ENCODE peak calls at places on chromosomes 1 and 21, in five cellular contexts. One of them, this sample, is unnamed.

GRCh38 chr1:188355082-188355481 is 1526.3 kb downstream of the PLA2G4A start:
- DNase-seq in upper lobe of right lung: no peak
- DNase-seq in IMR-90: no peak
- DNase-seq in cardiac fibroblast: no peak
- DNase-seq in Peyer's patch: no peak
- DNase-seq in this sample: no peak

GRCh38 chr1:185861630-185862029 is 127.4 kb downstream of the HMCN1 start:
- DNase-seq in upper lobe of right lung: no peak
- DNase-seq in IMR-90: peak; percentile 59
- DNase-seq in cardiac fibroblast: peak; percentile 49
- DNase-seq in Peyer's patch: no peak
- DNase-seq in this sample: no peak

GRCh38 chr1:85411567-85412312 is 53.2 kb downstream of the DDAH1 start:
- DNase-seq in upper lobe of right lung: no peak
- DNase-seq in IMR-90: no peak
- DNase-seq in cardiac fibroblast: no peak
- DNase-seq in Peyer's patch: no peak
- DNase-seq in this sample: no peak

GRCh38 chr1:198187973-198188588 is 31.3 kb downstream of the NEK7 start:
- DNase-seq in upper lobe of right lung: no peak
- DNase-seq in IMR-90: no peak
- DNase-seq in cardiac fibroblast: no peak
- DNase-seq in Peyer's patch: no peak
- DNase-seq in this sample: no peak

GRCh38 chr1:33228935-33229487 is 27.3 kb upstream of the ZNF362 start:
- DNase-seq in upper lobe of right lung: no peak
- DNase-seq in IMR-90: peak; percentile 92
- DNase-seq in cardiac fibroblast: peak; percentile 92
- DNase-seq in Peyer's patch: no peak
- DNase-seq in this sample: no peak

GRCh38 chr1:202254454-202255252 is 61.1 kb downstream of the LGR6 start:
- DNase-seq in upper lobe of right lung: peak; percentile 17
- DNase-seq in IMR-90: peak; percentile 23
- DNase-seq in cardiac fibroblast: no peak
- DNase-seq in Peyer's patch: no peak
- DNase-seq in this sample: no peak

GRCh38 chr1:27525296-27526271 is 35.6 kb upstream of the WASF2 start:
- DNase-seq in upper lobe of right lung: peak; percentile 86
- DNase-seq in IMR-90: peak; percentile 53
- DNase-seq in cardiac fibroblast: peak; percentile 50
- DNase-seq in Peyer's patch: peak; percentile 84
- DNase-seq in this sample: peak; percentile 83

GRCh38 chr21:46203203-46203600 is 18.9 kb upstream of the SPATC1L start:
- DNase-seq in upper lobe of right lung: peak; percentile 35
- DNase-seq in IMR-90: no peak
- DNase-seq in cardiac fibroblast: no peak
- DNase-seq in Peyer's patch: no peak
- DNase-seq in this sample: no peak

GRCh38 chr1:46211051-46211450 is 7.9 kb downstream of the LURAP1 start:
- DNase-seq in upper lobe of right lung: no peak
- DNase-seq in IMR-90: no peak
- DNase-seq in cardiac fibroblast: no peak
- DNase-seq in Peyer's patch: no peak
- DNase-seq in this sample: no peak

GRCh38 chr1:8274396-8274795 is 43.5 kb upstream of the SLC45A1 start:
- DNase-seq in upper lobe of right lung: no peak
- DNase-seq in IMR-90: no peak
- DNase-seq in cardiac fibroblast: no peak
- DNase-seq in Peyer's patch: no peak
- DNase-seq in this sample: no peak

GRCh38 chr1:224380003-224380402 is 23.3 kb downstream of the CNIH4 start:
- DNase-seq in upper lobe of right lung: no peak
- DNase-seq in IMR-90: no peak
- DNase-seq in cardiac fibroblast: no peak
- DNase-seq in Peyer's patch: no peak
- DNase-seq in this sample: no peak

GRCh38 chr21:32548978-32549377 is 36.3 kb downstream of the TCP10L start:
- DNase-seq in upper lobe of right lung: no peak
- DNase-seq in IMR-90: no peak
- DNase-seq in cardiac fibroblast: no peak
- DNase-seq in Peyer's patch: no peak
- DNase-seq in this sample: no peak

GRCh38 chr1:187226396-187226795 is 397.6 kb downstream of the PLA2G4A start:
- DNase-seq in upper lobe of right lung: no peak
- DNase-seq in IMR-90: peak; percentile 41
- DNase-seq in cardiac fibroblast: no peak
- DNase-seq in Peyer's patch: no peak
- DNase-seq in this sample: no peak

GRCh38 chr1:180580237-180580636 is 21.5 kb downstream of the OVAAL start:
- DNase-seq in upper lobe of right lung: no peak
- DNase-seq in IMR-90: peak; percentile 25
- DNase-seq in cardiac fibroblast: peak; percentile 66
- DNase-seq in Peyer's patch: no peak
- DNase-seq in this sample: no peak

DNA sequence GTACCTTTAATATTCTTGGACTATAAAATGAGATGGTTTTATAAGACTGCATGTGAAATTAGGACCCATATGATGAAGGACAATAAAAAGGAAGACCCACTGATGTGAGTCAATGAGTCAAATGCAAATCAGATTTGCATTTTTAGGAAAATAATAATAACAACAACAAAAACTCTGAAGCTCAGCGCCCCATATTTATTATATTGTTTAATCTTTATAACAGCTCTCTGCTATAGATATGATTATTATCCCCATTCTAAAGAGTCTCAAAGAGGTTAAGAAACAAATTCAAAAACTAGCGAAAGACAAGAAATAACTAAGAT is 850 bp upstream of the SELL start:
- DNase-seq in upper lobe of right lung: no peak
- DNase-seq in IMR-90: no peak
- DNase-seq in cardiac fibroblast: no peak
- DNase-seq in Peyer's patch: no peak
- DNase-seq in this sample: no peak
- TF ChIP-seq CTCF in upper lobe of right lung: no peak
- TF ChIP-seq CTCF in IMR-90: no peak
- TF ChIP-seq CTCF in cardiac fibroblast: no peak
- TF ChIP-seq CTCF in Peyer's patch: no peak
- TF ChIP-seq CTCF in this sample: no peak

GRCh38 chr1:151718666-151719065 is 2.1 kb upstream of the CELF3 start:
- DNase-seq in upper lobe of right lung: no peak
- DNase-seq in IMR-90: no peak
- DNase-seq in cardiac fibroblast: no peak
- DNase-seq in Peyer's patch: no peak
- DNase-seq in this sample: no peak

GRCh38 chr1:151723726-151724370 is 2.5 kb downstream of the RIIAD1 start:
- DNase-seq in upper lobe of right lung: no peak
- DNase-seq in IMR-90: no peak
- DNase-seq in cardiac fibroblast: no peak
- DNase-seq in Peyer's patch: no peak
- DNase-seq in this sample: no peak

GRCh38 chr1:151720974-151721787 is at the start of gene RIIAD1:
- DNase-seq in upper lobe of right lung: no peak
- DNase-seq in IMR-90: no peak
- DNase-seq in cardiac fibroblast: no peak
- DNase-seq in Peyer's patch: peak; percentile 21
- DNase-seq in this sample: peak; percentile 49

GRCh38 chr1:151720190-151720953 is 950 bp upstream of the RIIAD1 start:
- DNase-seq in upper lobe of right lung: no peak
- DNase-seq in IMR-90: peak; percentile 22
- DNase-seq in cardiac fibroblast: no peak
- DNase-seq in Peyer's patch: no peak
- DNase-seq in this sample: no peak

GRCh38 chr1:151721788-151722510 is 627 bp downstream of the RIIAD1 start:
- DNase-seq in upper lobe of right lung: no peak
- DNase-seq in IMR-90: peak; percentile 13
- DNase-seq in cardiac fibroblast: no peak
- DNase-seq in Peyer's patch: peak; percentile 19
- DNase-seq in this sample: no peak
- TF ChIP-seq CTCF in upper lobe of right lung: no peak
- TF ChIP-seq CTCF in IMR-90: no peak
- TF ChIP-seq CTCF in cardiac fibroblast: no peak
- TF ChIP-seq CTCF in Peyer's patch: no peak
- TF ChIP-seq CTCF in this sample: no peak

GRCh38 chr1:207397525-207397926 is 56.6 kb upstream of the CR2 start:
- DNase-seq in upper lobe of right lung: no peak
- DNase-seq in IMR-90: no peak
- DNase-seq in cardiac fibroblast: no peak
- DNase-seq in Peyer's patch: no peak
- DNase-seq in this sample: no peak
- TF ChIP-seq CTCF in upper lobe of right lung: no peak
- TF ChIP-seq CTCF in IMR-90: no peak
- TF ChIP-seq CTCF in cardiac fibroblast: no peak
- TF ChIP-seq CTCF in Peyer's patch: no peak
- TF ChIP-seq CTCF in this sample: no peak

DNA sequence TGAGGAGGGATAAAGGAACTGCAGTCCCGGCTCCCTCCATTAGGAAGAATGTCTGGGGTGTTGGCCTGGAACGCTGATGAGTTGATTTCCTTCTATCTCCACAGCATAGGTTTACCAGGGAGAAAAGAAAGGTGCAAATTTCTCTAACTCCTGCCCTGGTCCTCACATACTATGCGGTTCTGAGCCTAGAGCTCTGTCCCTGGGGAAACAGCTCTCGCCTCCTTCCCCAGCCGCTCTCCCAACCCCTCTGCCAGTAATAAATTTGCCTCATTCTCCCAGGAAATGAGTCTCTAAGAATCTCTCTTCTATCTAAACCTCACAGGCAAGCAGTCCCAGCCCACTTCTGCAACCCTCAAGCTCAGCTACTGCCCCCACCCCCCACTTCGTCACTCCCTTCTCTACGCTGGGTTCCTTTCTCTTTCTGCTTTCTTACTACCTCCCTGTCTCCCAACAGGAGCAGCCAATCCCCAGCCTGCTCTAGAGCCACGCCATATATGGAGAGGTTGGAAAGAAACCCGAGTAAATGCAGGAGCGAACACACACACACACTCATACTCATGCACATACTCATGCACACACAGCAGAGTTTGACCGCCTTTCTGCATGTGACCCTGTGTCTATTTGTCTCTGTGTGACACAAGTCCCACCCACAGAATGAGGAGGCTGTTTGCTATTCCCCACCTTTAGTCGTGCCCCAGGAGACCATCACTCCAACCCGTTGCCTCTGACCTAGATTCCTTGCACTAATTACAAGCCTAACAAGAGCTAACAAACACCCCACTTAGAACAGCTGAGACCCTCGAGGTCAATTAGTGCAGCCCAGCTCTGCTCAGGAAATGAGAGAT is 13.4 kb downstream of the PLEKHO1 start:
- DNase-seq in upper lobe of right lung: peak; percentile 85
- DNase-seq in IMR-90: peak; percentile 100
- DNase-seq in cardiac fibroblast: peak; percentile 100
- DNase-seq in Peyer's patch: peak; percentile 78
- DNase-seq in this sample: peak; percentile 67
- TF ChIP-seq CTCF in upper lobe of right lung: no peak
- TF ChIP-seq CTCF in IMR-90: peak; percentile 13
- TF ChIP-seq CTCF in cardiac fibroblast: peak; percentile 29
- TF ChIP-seq CTCF in Peyer's patch: no peak
- TF ChIP-seq CTCF in this sample: peak; percentile 37

DNA sequence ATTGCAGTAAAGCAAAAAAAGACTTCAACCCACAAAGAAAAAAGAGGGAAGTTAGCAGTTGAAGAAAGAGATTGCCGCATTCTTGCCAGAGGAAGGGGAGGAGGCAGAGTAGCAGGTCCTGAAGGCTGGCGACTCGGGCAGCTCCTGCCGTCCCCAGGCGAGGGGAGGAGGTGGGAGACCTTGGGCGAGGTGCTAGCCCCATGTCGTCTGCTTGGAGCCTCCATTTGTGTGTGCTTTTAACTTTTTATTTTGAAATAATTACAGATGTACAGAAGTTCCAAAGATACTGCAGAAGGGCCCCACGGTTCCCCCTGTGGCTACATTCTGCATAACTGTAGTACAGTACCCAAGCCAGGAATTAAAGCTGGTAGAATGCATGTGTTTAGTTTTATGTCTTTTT is 6.8 kb downstream of the TRPM2 start:
- DNase-seq in upper lobe of right lung: no peak
- DNase-seq in IMR-90: no peak
- DNase-seq in cardiac fibroblast: no peak
- DNase-seq in Peyer's patch: no peak
- DNase-seq in this sample: no peak
- TF ChIP-seq CTCF in upper lobe of right lung: peak; percentile 7
- TF ChIP-seq CTCF in IMR-90: no peak
- TF ChIP-seq CTCF in cardiac fibroblast: no peak
- TF ChIP-seq CTCF in Peyer's patch: no peak
- TF ChIP-seq CTCF in this sample: no peak

DNA sequence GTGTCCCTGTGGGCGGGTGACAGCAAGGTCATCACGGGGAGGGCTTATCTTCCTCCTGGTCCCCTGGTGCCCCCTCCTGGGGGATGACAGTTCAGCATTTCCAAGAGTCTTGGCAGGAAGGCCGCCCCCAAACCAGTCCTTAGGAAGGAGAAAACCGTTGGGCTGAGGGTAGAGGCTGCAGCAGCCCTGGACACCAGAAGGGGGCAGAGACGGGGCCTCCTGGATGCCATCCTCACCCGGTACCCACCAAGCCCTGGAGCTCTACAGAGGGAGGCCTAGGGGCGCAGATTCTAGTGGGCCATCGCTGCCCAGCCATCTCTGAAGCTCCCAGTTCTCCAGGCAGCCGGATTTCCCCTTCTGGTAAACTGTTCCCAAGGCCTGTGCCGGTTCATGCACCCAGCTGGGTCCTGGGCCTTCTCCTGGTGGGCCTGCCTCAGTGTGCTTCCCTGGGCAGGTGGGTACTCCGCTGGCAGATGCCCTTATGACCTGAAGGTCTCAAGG is 14.8 kb upstream of the ZNF669 start:
- DNase-seq in upper lobe of right lung: no peak
- DNase-seq in IMR-90: no peak
- DNase-seq in cardiac fibroblast: peak; percentile 36
- DNase-seq in Peyer's patch: no peak
- DNase-seq in this sample: peak; percentile 67
- TF ChIP-seq CTCF in upper lobe of right lung: no peak
- TF ChIP-seq CTCF in IMR-90: peak; percentile 25
- TF ChIP-seq CTCF in cardiac fibroblast: peak; percentile 21
- TF ChIP-seq CTCF in Peyer's patch: no peak
- TF ChIP-seq CTCF in this sample: peak; percentile 10

GRCh38 chr1:228283043-228283371 is 75.2 kb downstream of the OBSCN start:
- DNase-seq in upper lobe of right lung: peak; percentile 62
- DNase-seq in IMR-90: no peak
- DNase-seq in cardiac fibroblast: no peak
- DNase-seq in Peyer's patch: no peak
- DNase-seq in this sample: no peak
- TF ChIP-seq CTCF in upper lobe of right lung: no peak
- TF ChIP-seq CTCF in IMR-90: no peak
- TF ChIP-seq CTCF in cardiac fibroblast: no peak
- TF ChIP-seq CTCF in Peyer's patch: no peak
- TF ChIP-seq CTCF in this sample: no peak

DNA sequence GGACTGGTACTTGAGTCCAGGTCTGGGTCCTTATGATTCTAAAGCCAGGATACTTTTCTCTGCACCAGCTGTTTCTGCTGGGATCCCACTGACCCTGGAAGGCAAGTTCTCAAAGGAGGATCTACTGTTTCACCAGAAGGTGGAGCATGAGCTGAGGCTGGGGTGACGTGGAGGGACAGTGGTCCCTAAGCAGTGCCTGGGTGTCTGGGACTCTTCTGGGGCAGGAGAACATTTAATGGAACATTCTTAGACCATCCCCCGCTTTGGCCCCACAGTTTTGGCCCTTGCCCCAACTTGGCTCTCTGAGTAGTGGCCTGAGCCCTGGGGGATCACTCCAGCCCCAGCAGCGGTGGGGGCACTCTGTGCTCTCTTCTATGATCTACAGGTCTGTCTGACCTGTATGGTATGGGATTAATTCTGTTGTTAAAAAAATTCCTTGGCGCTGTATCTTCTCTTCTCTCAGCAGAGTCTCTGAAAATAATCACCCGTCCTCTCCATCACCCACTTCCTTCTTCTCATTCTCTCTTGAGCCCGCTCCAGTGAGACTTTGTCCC is 60.3 kb upstream of the CSF3R start:
- DNase-seq in upper lobe of right lung: peak; percentile 41
- DNase-seq in IMR-90: no peak
- DNase-seq in cardiac fibroblast: no peak
- DNase-seq in Peyer's patch: no peak
- DNase-seq in this sample: no peak
- TF ChIP-seq CTCF in upper lobe of right lung: no peak
- TF ChIP-seq CTCF in IMR-90: no peak
- TF ChIP-seq CTCF in cardiac fibroblast: peak; percentile 17
- TF ChIP-seq CTCF in Peyer's patch: no peak
- TF ChIP-seq CTCF in this sample: peak; percentile 21